ENCODE peak calls at places on chromosomes 3 and 15, in eight cellular contexts. R, C, H, Q, Y, G, X and Z are unnamed samples.

GRCh38 chr3:53845103-53845880 is 927 bp downstream of the CHDH start:
- DNase-seq in Q (peak; percentile 83), X (peak; percentile 44), C (no peak), R (no peak), G (no peak), Y (no peak), H (no peak), Z (no peak)

GRCh38 chr15:54609152-54609551 is 587.6 kb downstream of the RSL24D1 start:
- DNase-seq in Y (no peak), G (no peak), X (no peak), H (no peak), Q (no peak), R (no peak), C (no peak), Z (no peak)

GRCh38 chr15:51144021-51144532 is 49.4 kb upstream of the TNFAIP8L3 start:
- DNase-seq in C (no peak), X (no peak), G (no peak), Q (peak; percentile 47), R (peak; percentile 59), H (no peak), Y (peak; percentile 49), Z (no peak)

GRCh38 chr15:66841953-66842681 is 140.1 kb downstream of the SMAD6 start:
- DNase-seq in X (peak; percentile 70), Q (peak; percentile 94), G (peak; percentile 13), C (no peak), H (no peak), R (peak; percentile 61), Y (peak; percentile 75), Z (peak; percentile 80)

GRCh38 chr15:25887870-25888269 is 24.7 kb upstream of the ATP10A start:
- DNase-seq in H (no peak), R (no peak), G (no peak), C (no peak), Y (no peak), X (no peak), Q (no peak), Z (no peak)

GRCh38 chr15:80977627-80978036 is 12.0 kb downstream of the MESD start:
- DNase-seq in R (no peak), H (no peak), C (no peak), G (peak; percentile 91), X (peak; percentile 73), Y (peak; percentile 75), Q (peak; percentile 88), Z (peak; percentile 40)

GRCh38 chr3:126676919-126677705 is 22.2 kb upstream of the TXNRD3 start:
- DNase-seq in R (no peak), Y (no peak), G (no peak), X (no peak), Q (peak; percentile 49), C (no peak), H (no peak), Z (no peak)

GRCh38 chr3:157091096-157091833 is 68.7 kb downstream of the CCNL1 start:
- DNase-seq in X (peak; percentile 21), Q (no peak), G (no peak), C (no peak), Y (no peak), R (no peak), H (no peak), Z (no peak)

GRCh38 chr15:88956263-88956662 is 43.1 kb upstream of the MFGE8 start:
- DNase-seq in R (no peak), Y (no peak), Q (no peak), C (no peak), X (no peak), G (peak; percentile 22), H (no peak), Z (no peak)

GRCh38 chr3:12679468-12679867 is 15.6 kb upstream of the RAF1 start:
- DNase-seq in R (peak; percentile 55), Y (peak; percentile 64), X (no peak), H (no peak), Q (peak; percentile 71), C (no peak), G (peak; percentile 15), Z (no peak)

GRCh38 chr3:114928989-114929620 is 218.0 kb downstream of the ZBTB20 start:
- DNase-seq in R (no peak), Y (no peak), C (no peak), G (no peak), H (no peak), X (no peak), Q (peak; percentile 4), Z (no peak)

GRCh38 chr3:128395500-128396125 is 71.1 kb downstream of the DNAJB8 start:
- DNase-seq in H (no peak), Q (peak; percentile 73), G (no peak), X (no peak), R (no peak), C (no peak), Y (no peak), Z (no peak)

GRCh38 chr3:187966636-187967035 is 187.3 kb upstream of the LPP start:
- DNase-seq in Y (no peak), Q (no peak), G (no peak), R (no peak), X (no peak), C (no peak), H (no peak), Z (no peak)

GRCh38 chr3:159828542-159828943 is 160.1 kb upstream of the IL12A start:
- DNase-seq in G (peak; percentile 85), X (no peak), C (no peak), R (peak; percentile 63), Y (peak; percentile 76), H (no peak), Q (peak; percentile 63), Z (peak; percentile 36)

GRCh38 chr3:72344256-72345046 is 503.8 kb downstream of the SHQ1 start:
- DNase-seq in X (no peak), C (no peak), G (no peak), R (no peak), Y (no peak), H (no peak), Q (no peak), Z (no peak)

GRCh38 chr3:59751606-59752005 is 701.8 kb upstream of the CFAP20DC start:
- DNase-seq in X (no peak), Y (no peak), G (no peak), R (no peak), Q (no peak), H (no peak), C (no peak), Z (no peak)

GRCh38 chr3:181326637-181327223 is 337.2 kb upstream of the DNAJC19 start:
- DNase-seq in G (peak; percentile 69), R (peak; percentile 37), Q (no peak), X (peak; percentile 10), C (no peak), H (no peak), Y (no peak), Z (peak; percentile 34)

GRCh38 chr15:41734079-41734478 is 40.2 kb upstream of the MAPKBP1 start:
- DNase-seq in Q (no peak), G (no peak), Y (no peak), R (no peak), C (no peak), X (no peak), H (no peak), Z (no peak)

GRCh38 chr3:21913791-21914190 is 162.8 kb upstream of the ZNF385D start:
- DNase-seq in Q (peak; percentile 37), G (peak; percentile 84), Y (peak; percentile 23), H (no peak), X (no peak), R (no peak), C (no peak), Z (no peak)

GRCh38 chr15:85593809-85594441 is 200.8 kb downstream of the KLHL25 start:
- DNase-seq in R (no peak), G (no peak), Q (no peak), X (no peak), H (no peak), C (no peak), Y (no peak), Z (no peak)

GRCh38 chr3:179768080-179768479 is 115.2 kb downstream of the USP13 start:
- DNase-seq in Y (peak; percentile 44), G (peak; percentile 89), H (no peak), C (no peak), X (peak; percentile 63), R (peak; percentile 34), Q (peak; percentile 80), Z (peak; percentile 63)